ENCODE peak calls at places on chromosome 13, in eight cellular contexts. X is NCI-H1105; Y is stimulated activated CD4-positive, alpha-beta T cell treated with anti-CD3 and anti-CD28 coated beads, TNF-alpha, amount 100 ng/mL, for 1 hour; K is iPS-NIHi11; O is ELR; G is amygdala; R is Right ventricle myocardium superior; H is T follicular helper cell. S is an unnamed sample.

GRCh38 chr13:28429685-28430290 is 65.1 kb downstream of the FLT1 start:
- DNase-seq in X (no peak), Y (no peak), K (peak), O (no peak), G (no peak), R (no peak), H (no peak), S (no peak)

GRCh38 chr13:75492389-75492788 is 10.4 kb upstream of the TBC1D4 start:
- DNase-seq in X (no peak), Y (no peak), K (no peak), O (peak), G (no peak), R (no peak), H (no peak), S (no peak)

GRCh38 chr13:57633950-57634828 is 2.6 kb downstream of the PCDH17 start:
- DNase-seq in X (no peak), Y (no peak), K (peak), O (no peak), G (peak), R (peak), H (no peak), S (no peak)

GRCh38 chr13:59447846-59448620 is 715.7 kb downstream of the DIAPH3 start:
- DNase-seq in X (no peak), Y (no peak), K (peak), O (peak), G (no peak), R (no peak), H (no peak), S (no peak)

GRCh38 chr13:23570099-23570926 is at the start of gene TNFRSF19:
- DNase-seq in X (no peak), Y (no peak), K (no peak), O (peak), G (no peak), R (peak), H (no peak), S (no peak)

GRCh38 chr13:42594577-42595571 is 20.9 kb downstream of the TNFSF11 start:
- DNase-seq in X (peak), Y (peak), K (peak), O (peak), G (no peak), R (no peak), H (peak), S (peak)

GRCh38 chr13:99425485-99426341 is 75.6 kb upstream of the TM9SF2 start:
- DNase-seq in X (no peak), Y (no peak), K (no peak), O (no peak), G (no peak), R (no peak), H (no peak), S (no peak)

GRCh38 chr13:110525328-110526319 is 35.9 kb downstream of the RAB20 start:
- DNase-seq in X (peak), Y (no peak), K (no peak), O (no peak), G (no peak), R (peak), H (no peak), S (peak)

GRCh38 chr13:84870190-84870589 is 929.0 kb downstream of the SLITRK6 start:
- DNase-seq in X (no peak), Y (no peak), K (no peak), O (peak), G (no peak), R (no peak), H (no peak), S (no peak)

GRCh38 chr13:79988573-79988972 is 352.4 kb downstream of the SPRY2 start:
- DNase-seq in X (no peak), Y (no peak), K (no peak), O (peak), G (no peak), R (no peak), H (no peak), S (no peak)

GRCh38 chr13:98274921-98275487 is 97.9 kb upstream of the RNF113B start:
- DNase-seq in X (no peak), Y (no peak), K (no peak), O (no peak), G (no peak), R (no peak), H (no peak), S (no peak)

GRCh38 chr13:21219044-21219381 is 42.6 kb downstream of the MRPL57 start:
- DNase-seq in X (no peak), Y (no peak), K (no peak), O (no peak), G (no peak), R (no peak), H (no peak), S (no peak)

GRCh38 chr13:61563645-61564044 is 148.0 kb upstream of the PCDH20 start:
- DNase-seq in X (no peak), Y (no peak), K (no peak), O (no peak), G (no peak), R (no peak), H (no peak), S (no peak)

GRCh38 chr13:110322126-110322827 is 15.2 kb downstream of the COL4A2 start:
- DNase-seq in X (no peak), Y (no peak), K (no peak), O (no peak), G (no peak), R (no peak), H (no peak), S (no peak)

GRCh38 chr13:107258599-107259187 is 690.8 kb upstream of the ARGLU1 start:
- DNase-seq in X (no peak), Y (no peak), K (no peak), O (peak), G (no peak), R (no peak), H (no peak), S (no peak)

GRCh38 chr13:40348096-40348679 is 318.3 kb downstream of the FOXO1 start:
- DNase-seq in X (no peak), Y (no peak), K (no peak), O (no peak), G (no peak), R (no peak), H (no peak), S (no peak)

GRCh38 chr13:98429081-98429480 is 147.8 kb downstream of the STK24 start:
- DNase-seq in X (no peak), Y (no peak), K (no peak), O (no peak), G (no peak), R (no peak), H (no peak), S (no peak)

GRCh38 chr13:65921933-65922332 is 1308.2 kb downstream of the PCDH9 start:
- DNase-seq in X (no peak), Y (no peak), K (no peak), O (no peak), G (no peak), R (no peak), H (no peak), S (no peak)

GRCh38 chr13:83881917-83882625 is at the start of gene SLITRK1:
- DNase-seq in X (no peak), Y (no peak), K (peak), O (peak), G (peak), R (peak), H (no peak), S (no peak)

GRCh38 chr13:21069561-21070004 is 8.2 kb upstream of the LATS2 start:
- DNase-seq in X (no peak), Y (no peak), K (no peak), O (peak), G (no peak), R (no peak), H (no peak), S (no peak)

GRCh38 chr13:27978301-27978968 is 9.3 kb upstream of the CDX2 start:
- DNase-seq in X (no peak), Y (no peak), K (no peak), O (no peak), G (no peak), R (no peak), H (no peak), S (no peak)

GRCh38 chr13:51814825-51815650 is 11.1 kb upstream of the DHRS12 start:
- DNase-seq in X (no peak), Y (peak), K (peak), O (peak), G (no peak), R (peak), H (peak), S (peak)

GRCh38 chr13:93289047-93289446 is 62.4 kb downstream of the GPC6 start:
- DNase-seq in X (no peak), Y (no peak), K (no peak), O (no peak), G (no peak), R (no peak), H (no peak), S (no peak)

GRCh38 chr13:97257800-97258799 is 36.0 kb downstream of the MBNL2 start:
- DNase-seq in X (no peak), Y (no peak), K (peak), O (peak), G (no peak), R (peak), H (no peak), S (no peak)

GRCh38 chr13:102286326-102286725 is 115.5 kb downstream of the FGF14 start:
- DNase-seq in X (no peak), Y (no peak), K (no peak), O (peak), G (no peak), R (no peak), H (no peak), S (no peak)

GRCh38 chr13:91355826-91356710 is 8.6 kb downstream of the MIR17HG start:
- DNase-seq in X (no peak), Y (no peak), K (no peak), O (no peak), G (no peak), R (no peak), H (no peak), S (no peak)

GRCh38 chr13:108077284-108077683 is 138.1 kb downstream of the LIG4 start:
- DNase-seq in X (no peak), Y (no peak), K (no peak), O (no peak), G (no peak), R (no peak), H (no peak), S (no peak)

GRCh38 chr13:102293723-102294122 is 108.1 kb downstream of the FGF14 start:
- DNase-seq in X (peak), Y (no peak), K (no peak), O (no peak), G (no peak), R (no peak), H (no peak), S (no peak)

GRCh38 chr13:84118845-84119409 is 236.7 kb upstream of the SLITRK1 start:
- DNase-seq in X (no peak), Y (no peak), K (no peak), O (no peak), G (no peak), R (no peak), H (no peak), S (no peak)

GRCh38 chr13:112171570-112171965 is 104.6 kb downstream of the SOX1 start:
- DNase-seq in X (no peak), Y (no peak), K (no peak), O (no peak), G (no peak), R (no peak), H (no peak), S (no peak)

GRCh38 chr13:112753868-112754267 is 64.0 kb downstream of the ATP11A start:
- DNase-seq in X (no peak), Y (no peak), K (no peak), O (no peak), G (no peak), R (no peak), H (no peak), S (no peak)

GRCh38 chr13:95601216-95601615 is 43.3 kb downstream of the DZIP1 start:
- DNase-seq in X (no peak), Y (no peak), K (no peak), O (no peak), G (no peak), R (no peak), H (no peak), S (no peak)

GRCh38 chr13:57546942-57547341 is 84.6 kb upstream of the PCDH17 start:
- DNase-seq in X (no peak), Y (no peak), K (no peak), O (no peak), G (no peak), R (no peak), H (no peak), S (no peak)

GRCh38 chr13:111282997-111283396 is 37.4 kb upstream of the TEX29 start:
- DNase-seq in X (no peak), Y (no peak), K (no peak), O (no peak), G (no peak), R (peak), H (no peak), S (no peak)